ENCODE peak calls at places on chromosomes 6 and 20, in nine cellular contexts. M is LoVo; B is hypothalamus; N is RPMI8226; L is naive thymus-derived CD8-positive, alpha-beta T cell; G is OCI-M1; Y is MV-4-11; O is substantia nigra; J is PC-3. K is an unnamed sample.

GRCh38 chr6:387293-387694 is 4.3 kb upstream of the IRF4 start:
- DNase-seq in M (no peak), B (no peak), N (no peak), L (no peak), G (peak), Y (peak), O (no peak), J (peak), K (no peak)

GRCh38 chr6:132495604-132496079 is 17.3 kb downstream of the STX7 start:
- DNase-seq in M (no peak), B (no peak), N (no peak), L (no peak), G (no peak), Y (no peak), O (no peak), J (no peak), K (no peak)

GRCh38 chr6:16001158-16001557 is 127.7 kb upstream of the MYLIP start:
- DNase-seq in M (no peak), B (no peak), N (no peak), L (no peak), G (no peak), Y (no peak), O (no peak), J (no peak), K (no peak)

GRCh38 chr6:96877151-96877550 is 20.5 kb downstream of the NDUFAF4 start:
- DNase-seq in M (no peak), B (no peak), N (no peak), L (no peak), G (no peak), Y (no peak), O (no peak), J (no peak), K (no peak)

GRCh38 chr6:90508753-90509152 is 78.1 kb downstream of the MAP3K7 start:
- DNase-seq in M (no peak), B (no peak), N (no peak), L (no peak), G (peak), Y (no peak), O (no peak), J (no peak), K (no peak)

GRCh38 chr6:45706319-45706718 is 309.3 kb downstream of the CLIC5 start:
- DNase-seq in M (no peak), B (no peak), N (no peak), L (no peak), G (no peak), Y (peak), O (no peak), J (no peak), K (no peak)

GRCh38 chr20:59039233-59039632 is 3.4 kb downstream of the PRELID3B start:
- DNase-seq in M (no peak), B (no peak), N (no peak), L (no peak), G (peak), Y (no peak), O (no peak), J (peak), K (no peak)

GRCh38 chr20:44137210-44137781 is 49.7 kb downstream of the JPH2 start:
- DNase-seq in M (peak), B (no peak), N (no peak), L (no peak), G (no peak), Y (no peak), O (no peak), J (no peak), K (no peak)

GRCh38 chr6:40710626-40711354 is 123.6 kb upstream of the LRFN2 start:
- DNase-seq in M (no peak), B (no peak), N (peak), L (no peak), G (no peak), Y (no peak), O (no peak), J (no peak), K (no peak)

GRCh38 chr6:39199976-39200375 is 29.3 kb downstream of the KCNK5 start:
- DNase-seq in M (no peak), B (no peak), N (no peak), L (no peak), G (no peak), Y (no peak), O (no peak), J (no peak), K (no peak)

GRCh38 chr6:88730602-88731001 is 232.8 kb downstream of the RNGTT start:
- DNase-seq in M (no peak), B (no peak), N (no peak), L (no peak), G (no peak), Y (no peak), O (no peak), J (peak), K (no peak)

GRCh38 chr6:79543411-79543810 is 6.2 kb upstream of the LCA5 start:
- DNase-seq in M (no peak), B (no peak), N (no peak), L (no peak), G (no peak), Y (no peak), O (no peak), J (no peak), K (no peak)

GRCh38 chr6:150069707-150070106 is 786 bp upstream of the ULBP3 start:
- DNase-seq in M (no peak), B (peak), N (no peak), L (no peak), G (no peak), Y (peak), O (no peak), J (no peak), K (no peak)

GRCh38 chr20:61572789-61573188 is 320.7 kb downstream of the CDH4 start:
- DNase-seq in M (no peak), B (no peak), N (no peak), L (no peak), G (no peak), Y (no peak), O (no peak), J (no peak), K (no peak)